ENCODE peak calls at places on chromosomes 6 and 20, in eight cellular contexts. X, A, T, M, N, R, F and I are unnamed samples.

GRCh38 chr6:5782783-5783567 is 223.8 kb downstream of the NRN1 start:
- DNase-seq in F (no peak), N (no peak), A (peak), M (peak), R (no peak), T (no peak), X (no peak), I (no peak)

GRCh38 chr6:12748815-12749521 is 32.4 kb downstream of the PHACTR1 start:
- DNase-seq in N (no peak), M (peak), T (no peak), X (peak), A (peak), R (peak), F (no peak), I (no peak)

GRCh38 chr6:97841763-97842162 is 558.7 kb upstream of the MMS22L start:
- DNase-seq in F (no peak), T (no peak), X (no peak), R (no peak), A (no peak), M (peak), N (no peak), I (no peak)

GRCh38 chr20:32470025-32470861 is 112.1 kb downstream of the ASXL1 start:
- DNase-seq in F (peak), T (peak), M (peak), A (peak), N (peak), R (peak), X (peak), I (peak)

GRCh38 chr6:147769496-147770087 is 261.1 kb downstream of the SAMD5 start:
- DNase-seq in R (no peak), M (no peak), F (no peak), A (no peak), X (no peak), T (no peak), N (no peak), I (no peak)

GRCh38 chr6:118799826-118800225 is 94.1 kb upstream of the ASF1A start:
- DNase-seq in X (no peak), N (no peak), R (no peak), A (no peak), M (no peak), F (no peak), T (no peak), I (no peak)

GRCh38 chr20:46093531-46093930 is 3.8 kb upstream of the NCOA5 start:
- DNase-seq in X (no peak), A (no peak), N (peak), R (no peak), F (no peak), M (peak), T (no peak), I (no peak)

GRCh38 chr6:144595266-144595665 is 310.1 kb downstream of the UTRN start:
- DNase-seq in R (no peak), F (no peak), X (no peak), T (no peak), M (no peak), A (no peak), N (no peak), I (no peak)

GRCh38 chr6:126202689-126203088 is 137.2 kb upstream of the CENPW start:
- DNase-seq in M (no peak), X (no peak), T (no peak), R (no peak), N (no peak), F (no peak), A (no peak), I (no peak)

GRCh38 chr6:157710604-157711003 is 112.4 kb upstream of the SNX9 start:
- DNase-seq in N (no peak), F (no peak), X (no peak), A (no peak), R (no peak), T (no peak), M (peak), I (no peak)

GRCh38 chr20:17562804-17563305 is 7.0 kb upstream of the DSTN start:
- DNase-seq in R (no peak), A (no peak), F (no peak), X (no peak), T (no peak), N (peak), M (peak), I (no peak)

GRCh38 chr6:10558575-10558974 is 37.4 kb downstream of the GCNT2 start:
- DNase-seq in A (peak), R (peak), T (no peak), X (peak), M (no peak), N (no peak), F (no peak), I (no peak)

GRCh38 chr6:41430875-41431274 is 95.5 kb downstream of the NCR2 start:
- DNase-seq in R (no peak), T (no peak), N (peak), X (no peak), M (peak), F (peak), A (no peak), I (no peak)

GRCh38 chr6:134722996-134723871 is 226.7 kb downstream of the ALDH8A1 start:
- DNase-seq in M (peak), A (peak), F (no peak), X (no peak), T (no peak), R (no peak), N (no peak), I (no peak)

GRCh38 chr6:138596591-138596990 is 97.3 kb upstream of the NHSL1 start:
- DNase-seq in N (no peak), R (no peak), M (no peak), X (no peak), F (no peak), A (no peak), T (no peak), I (no peak)

GRCh38 chr6:114342826-114343781 is at the start of gene HS3ST5:
- DNase-seq in X (peak), M (peak), A (peak), N (peak), F (peak), R (peak), T (no peak), I (peak)
- TF ChIP-seq EZH2phosphoT487 in X (no peak), M (no peak), A (no peak), N (no peak), F (no peak), R (no peak), T (no peak), I (no peak)

GRCh38 chr20:23881371-23881770 is 1.8 kb upstream of the CST5 start:
- DNase-seq in N (no peak), X (no peak), A (no peak), T (no peak), R (no peak), F (no peak), M (no peak), I (no peak)
- H3K4me2 ChIP-seq in N (no peak), X (no peak), A (no peak), T (no peak), R (no peak), F (no peak), M (no peak), I (no peak)

DNA sequence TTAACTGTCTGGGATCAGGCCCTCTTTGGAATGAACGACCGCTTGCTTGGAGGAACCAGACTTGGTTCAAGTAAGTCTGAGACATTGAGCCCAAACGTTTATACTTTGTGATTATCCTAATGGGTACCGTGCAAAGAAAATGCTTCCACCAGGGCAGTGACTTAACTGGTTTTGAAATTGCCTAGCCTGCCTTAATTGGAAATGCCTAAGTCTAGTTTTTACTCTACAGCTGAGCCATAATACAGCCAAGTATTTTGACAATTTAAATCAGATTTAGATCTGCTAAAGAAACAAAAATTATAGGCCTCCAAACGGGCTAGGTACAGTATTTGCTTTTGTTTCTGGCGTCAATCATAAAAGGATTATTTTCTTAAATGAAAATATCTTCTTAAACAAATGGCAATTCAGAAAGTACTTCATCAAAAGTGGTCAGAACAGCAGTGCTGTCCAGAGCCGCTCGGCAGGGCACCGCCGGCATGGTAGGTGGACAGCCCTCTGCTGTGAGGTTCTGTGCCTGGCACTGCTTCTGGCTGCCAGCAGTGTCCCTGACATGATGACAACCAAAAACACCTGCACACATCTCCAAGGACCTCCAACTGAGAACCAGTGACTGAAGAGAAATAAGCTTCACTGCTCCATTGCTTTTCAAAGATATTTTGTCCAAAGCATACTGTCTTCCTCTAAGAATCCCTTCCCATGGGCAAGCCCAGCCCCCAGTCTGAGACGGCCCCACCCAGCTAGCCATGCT is 55.6 kb downstream of the EZR start:
- DNase-seq in R (no peak), X (no peak), M (no peak), A (no peak), F (no peak), T (no peak), N (no peak), I (peak)
- TF ChIP-seq EZH2phosphoT487 in R (no peak), X (no peak), M (no peak), A (no peak), F (no peak), T (no peak), N (no peak), I (no peak)

DNA sequence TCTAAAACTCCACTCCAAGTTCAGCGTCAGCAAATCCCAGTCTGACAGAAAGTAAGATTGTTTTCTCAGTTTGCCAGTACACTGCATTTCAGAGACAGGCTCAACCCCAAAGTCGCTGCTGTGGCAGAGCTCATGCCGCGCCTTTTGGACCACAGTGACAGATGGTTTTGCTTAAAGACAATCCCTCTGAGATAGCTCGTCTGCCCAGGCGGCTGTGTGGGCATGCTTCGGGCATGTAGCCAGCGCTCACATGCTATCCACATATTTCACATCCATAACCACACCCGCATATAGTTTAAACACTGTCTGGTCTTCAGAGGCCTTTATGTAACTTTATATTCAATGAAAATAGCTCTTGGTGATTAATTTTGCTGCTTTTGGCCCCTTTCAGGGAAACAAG is 14.7 kb upstream of the PXDC1 start:
- DNase-seq in F (no peak), R (no peak), T (no peak), X (no peak), M (peak), A (peak), N (no peak), I (no peak)
- H3K4me2 ChIP-seq in F (no peak), R (no peak), T (no peak), X (no peak), M (peak), A (peak), N (no peak), I (peak)

GRCh38 chr20:1242099-1242498 is 16.3 kb downstream of the RAD21L1 start:
- DNase-seq in R (no peak), T (no peak), N (no peak), F (no peak), X (no peak), M (no peak), A (no peak), I (no peak)

GRCh38 chr20:1245578-1245977 is 19.7 kb downstream of the RAD21L1 start:
- DNase-seq in T (no peak), M (no peak), F (no peak), A (no peak), N (no peak), R (no peak), X (no peak), I (no peak)

GRCh38 chr20:1241456-1241855 is 15.6 kb downstream of the RAD21L1 start:
- DNase-seq in X (no peak), M (no peak), A (no peak), T (no peak), R (no peak), F (no peak), N (no peak), I (no peak)

GRCh38 chr20:1240549-1240948 is 14.7 kb downstream of the RAD21L1 start:
- DNase-seq in R (no peak), A (no peak), X (no peak), F (no peak), M (no peak), T (no peak), N (no peak), I (no peak)

DNA sequence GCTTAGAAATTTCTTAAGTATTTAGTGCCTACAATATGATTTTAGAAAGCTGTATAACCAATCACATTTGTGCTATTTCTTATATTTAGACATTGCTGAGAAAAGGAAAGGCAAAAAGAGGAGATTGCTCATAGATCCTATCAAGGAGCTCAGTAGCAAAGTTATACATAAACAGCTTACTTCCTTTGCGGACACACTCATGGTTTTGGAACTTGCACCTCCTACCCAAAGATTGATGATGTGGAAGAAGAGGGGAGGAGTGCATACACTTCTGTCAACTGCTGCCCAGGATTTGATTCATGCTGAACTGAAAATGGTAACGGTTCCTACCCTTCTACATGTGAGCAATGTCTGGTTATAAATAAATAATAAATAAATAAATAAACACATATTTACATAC is 16.7 kb downstream of the RAD21L1 start:
- DNase-seq in A (no peak), M (peak), T (no peak), F (no peak), X (no peak), N (peak), R (no peak), I (no peak)
- TF ChIP-seq EZH2phosphoT487 in A (no peak), M (peak), T (no peak), F (no peak), X (no peak), N (no peak), R (no peak), I (no peak)

GRCh38 chr6:4322134-4322845 is 186.9 kb upstream of the ECI2 start:
- DNase-seq in R (no peak), F (no peak), T (no peak), A (no peak), X (no peak), N (no peak), M (no peak), I (no peak)
- H3K4me2 ChIP-seq in R (no peak), F (no peak), T (no peak), A (no peak), X (no peak), N (no peak), M (no peak), I (no peak)

GRCh38 chr20:10549511-10549910 is 114.4 kb downstream of the SLX4IP start:
- DNase-seq in M (no peak), N (no peak), A (no peak), T (no peak), R (no peak), X (no peak), F (no peak), I (no peak)

GRCh38 chr20:10547276-10548114 is 112.4 kb downstream of the SLX4IP start:
- DNase-seq in A (no peak), N (peak), F (no peak), X (no peak), T (no peak), M (no peak), R (no peak), I (no peak)

GRCh38 chr20:10551732-10552724 is 116.9 kb downstream of the SLX4IP start:
- DNase-seq in T (no peak), R (peak), N (no peak), M (no peak), X (peak), A (no peak), F (no peak), I (no peak)

GRCh38 chr20:10553326-10553984 is 118.3 kb downstream of the SLX4IP start:
- DNase-seq in X (peak), T (peak), N (peak), F (no peak), A (peak), R (peak), M (peak), I (peak)

DNA sequence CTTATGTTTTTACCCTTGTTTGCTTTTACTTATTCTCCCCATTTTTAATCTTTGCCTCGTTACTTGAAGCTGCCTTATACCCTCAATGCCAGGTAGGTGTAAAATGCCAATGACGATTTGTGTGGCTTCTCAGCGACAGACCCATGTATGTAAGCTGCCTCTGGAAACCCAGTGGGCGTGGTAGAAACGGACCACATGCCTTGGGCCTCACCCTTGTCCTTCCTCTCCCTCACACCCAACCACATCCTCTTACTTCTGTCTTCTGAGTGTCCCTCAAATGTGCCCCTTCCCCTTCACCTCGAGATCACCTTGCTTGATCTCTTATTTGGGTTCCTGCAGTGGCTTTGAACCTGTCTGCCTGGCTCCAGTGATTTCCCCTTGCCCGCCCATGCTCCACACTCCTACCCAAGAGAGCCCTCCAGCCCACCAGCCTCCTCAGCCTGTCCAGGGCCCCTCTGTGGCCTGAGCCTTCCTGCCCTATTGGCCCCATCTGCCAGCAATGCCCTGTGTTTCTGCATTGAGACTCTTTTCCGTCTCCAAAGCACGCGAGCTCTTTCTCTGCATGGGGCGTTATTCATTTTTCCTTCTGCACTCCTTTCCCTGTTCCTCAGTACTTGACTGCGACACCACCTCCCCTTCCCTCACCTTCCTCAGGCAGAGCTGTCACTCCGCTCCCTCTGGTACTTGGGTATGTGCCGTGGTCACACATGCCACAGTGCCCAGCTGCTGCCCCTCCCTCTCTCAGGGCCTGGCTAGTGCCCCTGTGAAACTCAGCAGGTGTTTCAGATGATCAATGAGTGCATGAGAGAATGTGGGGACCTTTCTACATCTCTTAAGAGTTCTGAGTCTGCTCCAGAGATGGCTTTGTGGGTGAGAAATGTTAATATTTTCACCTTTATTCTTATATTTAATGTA is 115.4 kb downstream of the SLX4IP start:
- DNase-seq in R (no peak), M (no peak), T (no peak), X (no peak), N (no peak), F (no peak), A (no peak), I (no peak)
- TF ChIP-seq EZH2phosphoT487 in R (no peak), M (no peak), T (no peak), X (no peak), N (no peak), F (no peak), A (no peak), I (no peak)

GRCh38 chr20:47397652-47398301 is 41.3 kb upstream of the ZMYND8 start:
- DNase-seq in X (no peak), M (no peak), T (no peak), R (no peak), N (no peak), A (no peak), F (no peak), I (no peak)

GRCh38 chr20:47392015-47392720 is 35.7 kb upstream of the ZMYND8 start:
- DNase-seq in R (no peak), A (peak), F (peak), N (peak), M (peak), X (peak), T (peak), I (no peak)

GRCh38 chr20:47392721-47393073 is 36.2 kb upstream of the ZMYND8 start:
- DNase-seq in N (peak), A (no peak), T (no peak), M (peak), X (no peak), F (no peak), R (no peak), I (no peak)

GRCh38 chr20:47400685-47401084 is 44.2 kb upstream of the ZMYND8 start:
- DNase-seq in X (peak), F (no peak), A (peak), R (no peak), N (peak), M (no peak), T (peak), I (no peak)

DNA sequence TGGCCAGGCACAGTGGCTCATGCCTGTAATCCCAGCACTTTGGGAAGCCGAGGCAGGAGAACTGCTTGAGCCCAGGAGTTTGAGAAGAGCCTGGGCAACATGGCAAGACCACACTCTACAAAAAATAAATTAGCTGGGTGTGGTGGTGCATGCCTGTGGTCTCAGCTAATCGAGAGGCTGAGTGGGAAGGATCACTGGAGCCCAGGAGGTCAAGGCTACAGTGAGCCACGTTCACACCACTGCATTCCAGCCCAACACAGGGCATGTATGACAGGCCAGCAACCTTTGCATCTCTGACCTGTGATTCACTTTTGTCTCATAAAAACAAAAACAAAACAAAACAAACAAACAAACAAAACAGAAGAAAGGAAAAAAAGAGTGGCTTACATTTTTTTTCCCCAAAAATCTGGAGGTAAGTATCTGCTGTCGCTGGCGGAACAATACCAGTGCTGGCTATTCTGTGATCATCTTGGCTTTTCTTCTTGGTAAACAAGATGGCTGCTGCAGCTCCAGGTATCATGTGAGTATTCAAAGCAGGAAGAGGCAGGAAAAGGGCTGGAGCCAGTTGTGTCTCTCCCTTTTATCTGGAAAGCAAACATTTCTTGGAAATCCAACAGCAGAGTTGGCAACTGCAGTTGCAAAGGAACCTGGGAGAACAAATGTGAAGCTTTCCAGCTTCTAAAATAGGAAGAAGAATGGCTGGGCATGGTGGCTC is 40.4 kb upstream of the ZMYND8 start:
- DNase-seq in A (no peak), X (no peak), N (no peak), T (no peak), F (no peak), R (no peak), M (no peak), I (no peak)
- H3K4me2 ChIP-seq in A (no peak), X (no peak), N (no peak), T (no peak), F (peak), R (no peak), M (no peak), I (no peak)

GRCh38 chr20:13348301-13349239 is 127.5 kb downstream of the ISM1 start:
- DNase-seq in N (no peak), X (no peak), F (no peak), A (no peak), T (no peak), R (no peak), M (peak), I (no peak)
- TF ChIP-seq EZH2phosphoT487 in N (no peak), X (no peak), F (no peak), A (no peak), T (no peak), R (no peak), M (no peak), I (no peak)